ENCODE peak calls at places on chromosomes 16 and 17, in nine cellular contexts. E is neural progenitor cell, H is IMR-90, D is stomach, W is AG09309, X is psoas muscle, R is HFF-Myc, U is A549, I is fibroblast of pulmonary artery. O is an unnamed sample.

GRCh38 chr17:38869647-38870258 is at the start of gene LASP1:
- DNase-seq in E (peak; percentile 94), H (peak; percentile 87), D (peak; percentile 92), W (peak; percentile 57), X (peak; percentile 87), R (no peak), U (peak; percentile 83), I (peak; percentile 89), O (no peak)

GRCh38 chr17:79202476-79202875 is 127.9 kb downstream of the ENGASE start:
- DNase-seq in E (no peak), H (no peak), D (no peak), W (no peak), X (no peak), R (no peak), U (no peak), I (no peak), O (no peak)

GRCh38 chr16:15055141-15056053 is 477 bp downstream of the NTAN1 start:
- DNase-seq in E (peak; percentile 11), H (peak; percentile 23), D (no peak), W (no peak), X (peak; percentile 69), R (no peak), U (peak; percentile 30), I (peak; percentile 39), O (no peak)

GRCh38 chr17:80045703-80046102 is 9.3 kb downstream of the CCDC40 start:
- DNase-seq in E (no peak), H (no peak), D (no peak), W (no peak), X (no peak), R (no peak), U (no peak), I (no peak), O (no peak)

GRCh38 chr17:7579001-7579838 is at the start of gene CD68:
- DNase-seq in E (no peak), H (peak; percentile 91), D (peak; percentile 71), W (peak; percentile 70), X (peak; percentile 79), R (peak; percentile 87), U (peak; percentile 97), I (peak; percentile 90), O (peak; percentile 59)

GRCh38 chr16:495127-495748 is 32.3 kb upstream of the CAPN15 start:
- DNase-seq in E (peak; percentile 42), H (peak; percentile 27), D (no peak), W (no peak), X (no peak), R (no peak), U (peak; percentile 73), I (peak; percentile 66), O (no peak)

GRCh38 chr16:56589141-56590039 is at the start of gene MT3:
- DNase-seq in E (peak; percentile 85), H (no peak), D (no peak), W (no peak), X (peak; percentile 39), R (no peak), U (no peak), I (no peak), O (no peak)

GRCh38 chr17:74786411-74787097 is 10.4 kb upstream of the NAT9 start:
- DNase-seq in E (no peak), H (no peak), D (no peak), W (no peak), X (no peak), R (no peak), U (no peak), I (no peak), O (no peak)

GRCh38 chr16:79307214-79307613 is 293.3 kb downstream of the MAF start:
- DNase-seq in E (no peak), H (no peak), D (no peak), W (no peak), X (peak; percentile 43), R (no peak), U (no peak), I (no peak), O (no peak)

GRCh38 chr17:8153957-8154607 is 1.9 kb upstream of the PER1 start:
- DNase-seq in E (peak; percentile 96), H (peak; percentile 98), D (peak; percentile 100), W (peak; percentile 96), X (peak; percentile 100), R (peak; percentile 96), U (peak; percentile 90), I (peak; percentile 100), O (peak; percentile 95)

GRCh38 chr16:15950167-15950854 is 895 bp downstream of the ABCC1 start:
- DNase-seq in E (peak; percentile 87), H (peak; percentile 44), D (peak; percentile 28), W (no peak), X (no peak), R (no peak), U (no peak), I (peak; percentile 57), O (no peak)

DNA sequence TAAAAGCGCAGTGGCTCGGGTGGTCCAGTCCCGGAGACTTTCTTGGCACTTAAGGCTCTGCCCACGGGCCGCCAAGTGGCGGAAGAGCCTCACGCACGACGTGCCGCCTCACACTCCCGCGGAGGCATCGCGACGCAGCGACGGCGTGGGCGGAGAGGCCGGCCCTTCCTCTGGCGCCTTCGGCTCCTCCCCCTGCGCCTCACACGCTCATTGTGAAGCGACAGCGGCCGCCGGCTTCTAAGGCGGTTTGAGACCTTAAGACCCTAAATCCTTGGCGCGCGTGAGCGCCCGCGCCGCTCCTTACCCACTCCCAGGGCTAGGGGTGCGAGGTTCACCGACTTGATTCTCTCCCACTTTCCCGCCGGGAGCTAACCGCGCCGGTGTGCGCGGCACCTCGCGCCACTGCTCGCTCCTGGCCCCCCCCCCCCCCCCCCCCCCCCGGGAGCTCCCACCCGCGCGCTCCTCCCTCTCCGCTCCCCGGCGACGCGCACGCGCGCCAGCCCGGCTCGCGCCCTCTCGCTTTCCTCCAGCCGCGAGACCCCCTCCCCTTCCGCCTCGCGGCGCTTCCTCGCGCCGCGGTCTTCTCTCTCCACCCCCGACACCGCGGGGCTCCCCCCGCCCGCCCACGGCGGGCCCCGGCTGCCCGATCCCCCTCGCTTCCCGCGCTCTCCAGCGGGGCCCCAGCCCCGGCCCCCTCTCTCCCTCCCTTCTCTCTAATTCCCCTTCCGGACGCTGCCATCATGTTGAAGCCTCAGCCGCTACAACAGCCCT is at the start of gene ATXN2L:
- DNase-seq in E (peak; percentile 96), H (peak; percentile 96), D (peak; percentile 94), W (peak; percentile 88), X (peak; percentile 97), R (peak; percentile 82), U (peak; percentile 75), I (peak; percentile 98), O (peak; percentile 72)
- TF ChIP-seq CTCF in E (no peak), H (peak; percentile 20), D (no peak), W (peak; percentile 6), X (no peak), R (no peak), U (no peak), I (no peak), O (no peak)

DNA sequence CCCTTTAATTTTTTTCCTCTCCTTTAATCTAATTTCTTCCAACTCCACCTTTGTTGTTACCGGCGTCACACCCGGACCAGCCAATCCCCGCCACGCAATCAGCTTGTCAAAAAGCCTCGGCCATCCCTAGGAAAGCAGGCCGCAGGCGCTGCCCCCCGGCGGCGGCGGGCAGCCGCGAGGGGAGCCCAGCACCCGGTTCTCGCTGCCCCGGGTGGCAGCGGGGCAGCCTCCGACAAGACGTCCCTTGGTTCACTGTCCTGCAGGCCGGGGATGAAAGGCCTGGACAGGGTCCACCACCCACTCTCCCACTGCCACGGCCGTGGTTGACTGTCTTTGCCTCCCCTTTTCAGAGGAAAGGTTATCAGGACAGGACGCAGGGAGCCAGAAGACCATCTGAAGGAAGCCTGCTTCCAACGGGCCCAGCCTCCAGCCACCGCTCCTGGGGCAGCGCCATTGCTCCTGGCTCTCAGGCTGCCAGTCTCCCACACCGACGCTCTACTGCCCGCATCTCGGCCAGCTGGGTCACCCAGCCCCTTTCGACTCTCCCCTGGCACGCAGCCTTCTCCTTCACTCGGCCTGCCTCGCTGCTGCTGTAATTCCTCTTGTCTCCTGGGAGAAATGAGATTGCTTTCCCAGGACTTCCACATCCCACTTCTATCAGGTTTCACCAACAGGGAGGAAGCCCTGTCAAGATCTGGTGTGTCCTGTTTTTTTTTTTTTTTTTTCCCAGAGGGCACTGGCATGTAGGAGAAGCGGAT is 2.8 kb upstream of the UBTF start:
- DNase-seq in E (peak; percentile 84), H (peak; percentile 66), D (peak; percentile 76), W (no peak), X (peak; percentile 79), R (no peak), U (peak; percentile 87), I (peak; percentile 79), O (no peak)
- TF ChIP-seq CTCF in E (peak; percentile 38), H (peak; percentile 26), D (no peak), W (no peak), X (peak; percentile 8), R (peak; percentile 26), U (peak; percentile 24), I (no peak), O (peak; percentile 27)

GRCh38 chr16:47907109-47907508 is 248.7 kb downstream of the ABCC12 start:
- DNase-seq in E (no peak), H (no peak), D (no peak), W (no peak), X (no peak), R (no peak), U (no peak), I (no peak), O (no peak)
- TF ChIP-seq CTCF in E (no peak), H (no peak), D (no peak), W (no peak), X (no peak), R (no peak), U (no peak), I (no peak), O (no peak)

GRCh38 chr16:10949424-10949970 is 5.1 kb downstream of the CLEC16A start:
- DNase-seq in E (peak; percentile 43), H (no peak), D (no peak), W (no peak), X (no peak), R (no peak), U (no peak), I (peak; percentile 39), O (no peak)
- TF ChIP-seq CTCF in E (peak; percentile 4), H (no peak), D (no peak), W (no peak), X (no peak), R (no peak), U (no peak), I (no peak), O (no peak)

DNA sequence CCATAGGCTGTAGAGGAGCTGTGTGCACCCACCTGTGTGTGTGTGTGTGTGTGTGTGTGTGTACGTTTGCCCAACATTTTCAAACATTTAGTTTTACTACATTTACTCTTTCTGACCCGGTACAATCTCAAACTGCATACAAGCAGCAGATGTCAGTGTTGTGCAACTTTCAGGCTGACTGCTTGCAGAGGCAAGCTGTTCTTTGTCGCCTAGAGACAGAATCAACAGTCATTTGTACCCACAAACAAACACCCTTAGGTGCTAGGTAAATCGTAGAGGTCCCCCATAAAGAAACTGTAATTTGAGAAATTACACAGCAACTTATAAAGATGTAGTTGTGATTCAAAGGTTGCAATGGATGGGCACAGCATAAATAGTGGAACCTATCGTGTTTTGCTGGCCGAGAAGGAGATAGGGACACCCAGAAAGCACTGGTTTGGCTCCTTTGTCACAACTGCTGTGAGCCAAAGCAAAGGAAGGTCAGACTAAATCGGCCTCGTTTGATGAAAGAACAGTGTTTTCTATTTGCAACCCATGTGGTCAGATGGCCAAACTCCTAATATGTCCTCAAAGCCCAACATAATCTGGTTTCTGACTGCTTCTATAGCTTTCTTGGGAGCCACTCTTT is 478.4 kb downstream of the TOX3 start:
- DNase-seq in E (peak; percentile 72), H (peak; percentile 10), D (peak; percentile 35), W (no peak), X (no peak), R (no peak), U (no peak), I (peak; percentile 25), O (no peak)
- TF ChIP-seq CTCF in E (peak; percentile 75), H (peak; percentile 18), D (no peak), W (no peak), X (no peak), R (no peak), U (no peak), I (no peak), O (no peak)